ENCODE peak calls at places on chromosomes 1 and 21, in eight cellular contexts. One of them, this sample, is unnamed. For H3K9me3, the result is how much of the 10 kb centered on the place peaks cover.

GRCh38 chr1:213274140-213274539 is 223.1 kb downstream of the RPS6KC1 start:
- DNase-seq in left ventricle myocardium inferior: no peak
- DNase-seq in endodermal cell: no peak
- DNase-seq in left lung: no peak
- DNase-seq in ovary: no peak
- DNase-seq in IMR-90: no peak
- DNase-seq in transverse colon: no peak
- DNase-seq in K562: no peak
- DNase-seq in this sample: no peak

GRCh38 chr1:212283741-212284140 is 1.5 kb upstream of the PPP2R5A start:
- DNase-seq in left ventricle myocardium inferior: no peak
- DNase-seq in endodermal cell: no peak
- DNase-seq in left lung: no peak
- DNase-seq in ovary: no peak
- DNase-seq in IMR-90: no peak
- DNase-seq in transverse colon: no peak
- DNase-seq in K562: no peak
- DNase-seq in this sample: no peak

GRCh38 chr1:5632226-5632625 is 360.0 kb downstream of the NPHP4 start:
- DNase-seq in left ventricle myocardium inferior: no peak
- DNase-seq in endodermal cell: peak
- DNase-seq in left lung: peak
- DNase-seq in ovary: no peak
- DNase-seq in IMR-90: no peak
- DNase-seq in transverse colon: peak
- DNase-seq in K562: no peak
- DNase-seq in this sample: no peak

GRCh38 chr1:92958203-92958970 is 2.9 kb downstream of the DIPK1A start:
- DNase-seq in left ventricle myocardium inferior: no peak
- DNase-seq in endodermal cell: no peak
- DNase-seq in left lung: no peak
- DNase-seq in ovary: no peak
- DNase-seq in IMR-90: no peak
- DNase-seq in transverse colon: no peak
- DNase-seq in K562: no peak
- DNase-seq in this sample: no peak

GRCh38 chr1:170095976-170096725 is 21.7 kb upstream of the KIFAP3 start:
- DNase-seq in left ventricle myocardium inferior: no peak
- DNase-seq in endodermal cell: no peak
- DNase-seq in left lung: no peak
- DNase-seq in ovary: no peak
- DNase-seq in IMR-90: no peak
- DNase-seq in transverse colon: no peak
- DNase-seq in K562: no peak
- DNase-seq in this sample: no peak

GRCh38 chr1:152411846-152412245 is 2.2 kb downstream of the CRNN start:
- DNase-seq in left ventricle myocardium inferior: no peak
- DNase-seq in endodermal cell: no peak
- DNase-seq in left lung: no peak
- DNase-seq in ovary: no peak
- DNase-seq in IMR-90: no peak
- DNase-seq in transverse colon: no peak
- DNase-seq in K562: no peak
- DNase-seq in this sample: no peak

GRCh38 chr1:4054957-4055676 is 155.0 kb upstream of the C1orf174 start:
- DNase-seq in left ventricle myocardium inferior: no peak
- DNase-seq in endodermal cell: no peak
- DNase-seq in left lung: peak
- DNase-seq in ovary: no peak
- DNase-seq in IMR-90: no peak
- DNase-seq in transverse colon: no peak
- DNase-seq in K562: no peak
- DNase-seq in this sample: no peak

GRCh38 chr1:84946631-84947030 is 50.3 kb downstream of the MCOLN2 start:
- DNase-seq in left ventricle myocardium inferior: no peak
- DNase-seq in endodermal cell: no peak
- DNase-seq in left lung: no peak
- DNase-seq in ovary: no peak
- DNase-seq in IMR-90: peak
- DNase-seq in transverse colon: no peak
- DNase-seq in K562: no peak
- DNase-seq in this sample: no peak

GRCh38 chr1:48967318-48967717 is 190.6 kb upstream of the BEND5 start:
- DNase-seq in left ventricle myocardium inferior: no peak
- DNase-seq in endodermal cell: no peak
- DNase-seq in left lung: no peak
- DNase-seq in ovary: no peak
- DNase-seq in IMR-90: no peak
- DNase-seq in transverse colon: no peak
- DNase-seq in K562: no peak
- DNase-seq in this sample: no peak

GRCh38 chr1:167439301-167439988 is 78.9 kb downstream of the CD247 start:
- DNase-seq in left ventricle myocardium inferior: no peak
- DNase-seq in endodermal cell: peak
- DNase-seq in left lung: peak
- DNase-seq in ovary: no peak
- DNase-seq in IMR-90: peak
- DNase-seq in transverse colon: no peak
- DNase-seq in K562: peak
- DNase-seq in this sample: no peak

GRCh38 chr1:214396319-214396718 is 115.4 kb downstream of the SMYD2 start:
- DNase-seq in left ventricle myocardium inferior: no peak
- DNase-seq in endodermal cell: no peak
- DNase-seq in left lung: no peak
- DNase-seq in ovary: no peak
- DNase-seq in IMR-90: peak
- DNase-seq in transverse colon: no peak
- DNase-seq in K562: no peak
- DNase-seq in this sample: no peak

GRCh38 chr1:176949033-176949662 is 215.4 kb downstream of the ASTN1 start:
- DNase-seq in left ventricle myocardium inferior: peak
- DNase-seq in endodermal cell: peak
- DNase-seq in left lung: peak
- DNase-seq in ovary: no peak
- DNase-seq in IMR-90: peak
- DNase-seq in transverse colon: peak
- DNase-seq in K562: peak
- DNase-seq in this sample: peak

GRCh38 chr21:34336245-34336644 is 27.6 kb upstream of the KCNE2 start:
- DNase-seq in left ventricle myocardium inferior: peak
- DNase-seq in endodermal cell: no peak
- DNase-seq in left lung: no peak
- DNase-seq in ovary: no peak
- DNase-seq in IMR-90: no peak
- DNase-seq in transverse colon: no peak
- DNase-seq in K562: no peak
- DNase-seq in this sample: no peak

GRCh38 chr1:29540801-29541357 is 304.6 kb downstream of the PTPRU start:
- DNase-seq in left ventricle myocardium inferior: no peak
- DNase-seq in endodermal cell: peak
- DNase-seq in left lung: no peak
- DNase-seq in ovary: no peak
- DNase-seq in IMR-90: no peak
- DNase-seq in transverse colon: no peak
- DNase-seq in K562: peak
- DNase-seq in this sample: peak
- H3K9me3 ChIP-seq in left ventricle myocardium inferior: under half
- H3K9me3 ChIP-seq in endodermal cell: under half
- H3K9me3 ChIP-seq in left lung: under half
- H3K9me3 ChIP-seq in ovary: under half
- H3K9me3 ChIP-seq in IMR-90: under half
- H3K9me3 ChIP-seq in transverse colon: under half
- H3K9me3 ChIP-seq in K562: under half
- H3K9me3 ChIP-seq in this sample: under half

GRCh38 chr1:31626451-31627202 is 9.1 kb downstream of the HCRTR1 start:
- DNase-seq in left ventricle myocardium inferior: no peak
- DNase-seq in endodermal cell: no peak
- DNase-seq in left lung: no peak
- DNase-seq in ovary: peak
- DNase-seq in IMR-90: peak
- DNase-seq in transverse colon: no peak
- DNase-seq in K562: no peak
- DNase-seq in this sample: no peak

GRCh38 chr1:31625561-31626272 is 8.2 kb downstream of the HCRTR1 start:
- DNase-seq in left ventricle myocardium inferior: no peak
- DNase-seq in endodermal cell: no peak
- DNase-seq in left lung: no peak
- DNase-seq in ovary: no peak
- DNase-seq in IMR-90: peak
- DNase-seq in transverse colon: no peak
- DNase-seq in K562: no peak
- DNase-seq in this sample: no peak

GRCh38 chr1:31627301-31627929 is 9.9 kb downstream of the HCRTR1 start:
- DNase-seq in left ventricle myocardium inferior: peak
- DNase-seq in endodermal cell: no peak
- DNase-seq in left lung: peak
- DNase-seq in ovary: peak
- DNase-seq in IMR-90: no peak
- DNase-seq in transverse colon: peak
- DNase-seq in K562: no peak
- DNase-seq in this sample: peak

GRCh38 chr1:31628931-31629582 is 11.6 kb downstream of the HCRTR1 start:
- DNase-seq in left ventricle myocardium inferior: no peak
- DNase-seq in endodermal cell: no peak
- DNase-seq in left lung: no peak
- DNase-seq in ovary: no peak
- DNase-seq in IMR-90: no peak
- DNase-seq in transverse colon: no peak
- DNase-seq in K562: no peak
- DNase-seq in this sample: no peak

DNA sequence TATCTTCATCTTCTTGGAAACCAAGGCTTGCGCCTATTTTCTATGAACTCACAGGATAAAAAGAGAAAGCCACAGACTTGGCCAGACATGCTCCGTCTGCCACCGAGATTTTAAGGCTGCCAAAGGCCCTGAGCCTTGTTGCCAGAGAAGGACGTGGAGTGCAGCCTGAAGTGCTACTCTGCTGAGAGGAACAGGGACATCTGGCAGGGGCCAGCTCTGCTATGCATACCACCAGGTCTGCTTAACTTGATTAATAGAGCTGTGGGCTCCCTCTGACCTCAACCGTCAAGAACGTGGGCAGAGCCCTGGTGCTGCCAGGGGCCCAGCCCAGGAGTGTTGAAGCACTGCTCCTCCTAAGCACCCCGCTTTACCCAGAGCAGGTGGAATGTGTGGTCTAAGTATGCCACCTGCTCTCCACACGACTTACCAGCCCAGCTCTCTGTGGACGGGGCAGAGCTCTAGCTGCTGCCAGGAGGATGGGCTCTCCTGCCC is 10.5 kb downstream of the HCRTR1 start:
- DNase-seq in left ventricle myocardium inferior: peak
- DNase-seq in endodermal cell: no peak
- DNase-seq in left lung: peak
- DNase-seq in ovary: no peak
- DNase-seq in IMR-90: no peak
- DNase-seq in transverse colon: no peak
- DNase-seq in K562: no peak
- DNase-seq in this sample: peak
- H3K9me3 ChIP-seq in left ventricle myocardium inferior: under half
- H3K9me3 ChIP-seq in endodermal cell: under half
- H3K9me3 ChIP-seq in left lung: under half
- H3K9me3 ChIP-seq in ovary: under half
- H3K9me3 ChIP-seq in IMR-90: under half
- H3K9me3 ChIP-seq in transverse colon: under half
- H3K9me3 ChIP-seq in K562: under half
- H3K9me3 ChIP-seq in this sample: under half

DNA sequence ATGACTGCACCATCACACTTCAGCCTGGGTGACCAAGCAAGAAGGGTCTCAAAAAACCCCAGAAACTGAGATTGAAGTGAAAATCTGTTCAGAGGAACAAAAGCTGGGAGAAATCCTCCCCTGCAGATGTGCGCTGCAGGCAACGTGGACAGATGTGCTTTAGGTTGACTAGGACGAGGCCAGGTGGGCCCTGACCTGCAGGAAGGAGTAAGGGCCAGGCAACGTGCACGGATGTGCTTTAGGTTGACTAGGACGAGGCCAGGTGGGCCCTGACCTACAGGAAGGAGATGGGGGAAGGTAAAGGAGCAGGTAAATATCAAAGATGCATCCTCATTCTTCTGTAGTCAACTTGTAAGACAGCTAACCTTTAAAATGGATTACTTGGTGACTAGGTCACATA is 2.5 kb upstream of the KRTAP12-1 start:
- DNase-seq in left ventricle myocardium inferior: no peak
- DNase-seq in endodermal cell: no peak
- DNase-seq in left lung: no peak
- DNase-seq in ovary: no peak
- DNase-seq in IMR-90: no peak
- DNase-seq in transverse colon: no peak
- DNase-seq in K562: no peak
- DNase-seq in this sample: no peak
- H3K9me3 ChIP-seq in left ventricle myocardium inferior: under half
- H3K9me3 ChIP-seq in endodermal cell: under half
- H3K9me3 ChIP-seq in left lung: under half
- H3K9me3 ChIP-seq in ovary: under half
- H3K9me3 ChIP-seq in IMR-90: under half
- H3K9me3 ChIP-seq in transverse colon: under half
- H3K9me3 ChIP-seq in K562: under half
- H3K9me3 ChIP-seq in this sample: under half

GRCh38 chr1:165138960-165139359 is 217.6 kb downstream of the LMX1A start:
- DNase-seq in left ventricle myocardium inferior: no peak
- DNase-seq in endodermal cell: no peak
- DNase-seq in left lung: no peak
- DNase-seq in ovary: no peak
- DNase-seq in IMR-90: no peak
- DNase-seq in transverse colon: no peak
- DNase-seq in K562: no peak
- DNase-seq in this sample: no peak
- H3K9me3 ChIP-seq in left ventricle myocardium inferior: under half
- H3K9me3 ChIP-seq in endodermal cell: under half
- H3K9me3 ChIP-seq in left lung: under half
- H3K9me3 ChIP-seq in ovary: under half
- H3K9me3 ChIP-seq in IMR-90: under half
- H3K9me3 ChIP-seq in transverse colon: under half
- H3K9me3 ChIP-seq in K562: under half
- H3K9me3 ChIP-seq in this sample: under half

GRCh38 chr21:9772348-9772672 is 749.1 kb upstream of the TPTE start:
- DNase-seq in left ventricle myocardium inferior: no peak
- DNase-seq in endodermal cell: no peak
- DNase-seq in left lung: no peak
- DNase-seq in ovary: no peak
- DNase-seq in IMR-90: no peak
- DNase-seq in transverse colon: no peak
- DNase-seq in K562: no peak
- DNase-seq in this sample: no peak

DNA sequence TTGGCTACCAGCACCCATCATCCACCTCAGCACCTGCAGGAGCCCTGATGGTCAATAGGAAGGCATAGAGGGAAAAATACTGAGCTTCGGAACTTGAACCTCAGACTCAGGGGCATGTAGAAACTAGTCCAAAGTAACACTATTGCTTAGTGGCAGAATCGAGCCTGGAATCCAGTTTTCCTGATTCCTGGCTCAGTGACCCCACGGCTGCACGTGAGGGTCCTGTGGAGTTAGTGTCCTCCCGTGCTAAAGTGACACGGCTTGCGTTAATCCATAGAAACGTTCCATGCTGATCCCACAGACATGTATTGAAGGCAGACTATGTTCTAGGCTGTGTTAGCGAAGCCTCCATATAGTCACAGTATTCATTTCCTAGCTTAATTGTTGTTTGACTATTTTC is 747.0 kb upstream of the TPTE start:
- DNase-seq in left ventricle myocardium inferior: no peak
- DNase-seq in endodermal cell: no peak
- DNase-seq in left lung: no peak
- DNase-seq in ovary: no peak
- DNase-seq in IMR-90: no peak
- DNase-seq in transverse colon: no peak
- DNase-seq in K562: no peak
- DNase-seq in this sample: no peak
- H3K9me3 ChIP-seq in left ventricle myocardium inferior: under half
- H3K9me3 ChIP-seq in endodermal cell: half or more
- H3K9me3 ChIP-seq in left lung: under half
- H3K9me3 ChIP-seq in ovary: under half
- H3K9me3 ChIP-seq in IMR-90: under half
- H3K9me3 ChIP-seq in transverse colon: under half
- H3K9me3 ChIP-seq in K562: under half
- H3K9me3 ChIP-seq in this sample: under half